ENCODE peak calls at places on chromosome 1, in five cellular contexts. N is H1, X is K562, G is HCT116, P is GM12878. H is an unnamed sample.

GRCh38 chr1:6889875-6890480 is 104.7 kb downstream of the CAMTA1 start:
- DNase-seq in N (no peak), X (peak; percentile 50), G (peak; percentile 44), P (no peak), H (peak; percentile 66)

GRCh38 chr1:172497230-172497629 is 35.7 kb upstream of the SUCO start:
- DNase-seq in N (peak; percentile 46), X (no peak), G (no peak), P (no peak), H (peak; percentile 52)

GRCh38 chr1:226728448-226728847 is 10.6 kb downstream of the ITPKB start:
- DNase-seq in N (no peak), X (no peak), G (no peak), P (no peak), H (no peak)

GRCh38 chr1:6294080-6294867 is 33.4 kb upstream of the GPR153 start:
- DNase-seq in N (no peak), X (no peak), G (no peak), P (no peak), H (no peak)

GRCh38 chr1:42955311-42956063 is 3.2 kb downstream of the SLC2A1 start:
- DNase-seq in N (no peak), X (no peak), G (no peak), P (no peak), H (no peak)

GRCh38 chr1:195663549-195664280 is 944.5 kb downstream of the KCNT2 start:
- DNase-seq in N (no peak), X (no peak), G (peak; percentile 37), P (no peak), H (no peak)

GRCh38 chr1:170067253-170067819 is 7.2 kb downstream of the KIFAP3 start:
- DNase-seq in N (no peak), X (no peak), G (no peak), P (peak; percentile 30), H (no peak)

GRCh38 chr1:46646331-46646730 is 21.8 kb downstream of the ATPAF1 start:
- DNase-seq in N (no peak), X (no peak), G (no peak), P (no peak), H (no peak)

GRCh38 chr1:35575401-35575958 is 2.4 kb downstream of the TFAP2E start:
- DNase-seq in N (no peak), X (no peak), G (no peak), P (no peak), H (peak; percentile 85)

GRCh38 chr1:216005916-216006315 is 417.3 kb downstream of the USH2A start:
- DNase-seq in N (no peak), X (no peak), G (no peak), P (peak; percentile 53), H (no peak)

GRCh38 chr1:61076728-61077675 is 5.4 kb upstream of the NFIA start:
- DNase-seq in N (peak; percentile 87), X (peak; percentile 88), G (peak; percentile 82), P (peak; percentile 24), H (peak; percentile 94)

GRCh38 chr1:205950826-205951549 is 7.7 kb upstream of the SLC26A9 start:
- DNase-seq in N (no peak), X (no peak), G (no peak), P (no peak), H (no peak)

GRCh38 chr1:20494609-20495311 is 8.8 kb upstream of the CAMK2N1 start:
- DNase-seq in N (no peak), X (no peak), G (peak; percentile 90), P (no peak), H (no peak)

GRCh38 chr1:88695781-88696180 is 11.7 kb downstream of the PKN2 start:
- DNase-seq in N (no peak), X (no peak), G (no peak), P (no peak), H (no peak)

GRCh38 chr1:31368611-31369107 is 4.2 kb downstream of the FABP3 start:
- DNase-seq in N (no peak), X (peak; percentile 40), G (no peak), P (no peak), H (no peak)

GRCh38 chr1:24427469-24427862 is 11.9 kb downstream of the NIPAL3 start:
- DNase-seq in N (no peak), X (no peak), G (no peak), P (no peak), H (no peak)

GRCh38 chr1:230105754-230106625 is 39.0 kb downstream of the GALNT2 start:
- DNase-seq in N (no peak), X (no peak), G (peak; percentile 36), P (peak; percentile 59), H (peak; percentile 89)
- H3K27ac ChIP-seq in N (no peak overlapping the region), X (no peak overlapping the region), G (peak overlapping the region; percentile 60), P (peak overlapping the region; percentile 63), H (peak overlapping the region; percentile 82)

GRCh38 chr1:193406901-193407300 is 220.5 kb upstream of the B3GALT2 start:
- DNase-seq in N (no peak), X (peak; percentile 35), G (peak; percentile 19), P (no peak), H (peak; percentile 28)
- TF ChIP-seq SRF in N (no peak), X (no peak), G (no peak), P (no peak), H (no peak)

GRCh38 chr1:153699116-153699515 is 20.6 kb downstream of the NPR1 start:
- DNase-seq in N (no peak), X (no peak), G (no peak), P (no peak), H (no peak)

GRCh38 chr1:153696741-153697140 is 18.3 kb downstream of the NPR1 start:
- DNase-seq in N (no peak), X (no peak), G (no peak), P (no peak), H (no peak)

GRCh38 chr1:153698648-153699004 is 20.1 kb downstream of the NPR1 start:
- DNase-seq in N (no peak), X (no peak), G (no peak), P (no peak), H (no peak)

GRCh38 chr1:153697191-153697872 is 18.8 kb downstream of the NPR1 start:
- DNase-seq in N (peak; percentile 61), X (peak; percentile 93), G (no peak), P (no peak), H (peak; percentile 27)

DNA sequence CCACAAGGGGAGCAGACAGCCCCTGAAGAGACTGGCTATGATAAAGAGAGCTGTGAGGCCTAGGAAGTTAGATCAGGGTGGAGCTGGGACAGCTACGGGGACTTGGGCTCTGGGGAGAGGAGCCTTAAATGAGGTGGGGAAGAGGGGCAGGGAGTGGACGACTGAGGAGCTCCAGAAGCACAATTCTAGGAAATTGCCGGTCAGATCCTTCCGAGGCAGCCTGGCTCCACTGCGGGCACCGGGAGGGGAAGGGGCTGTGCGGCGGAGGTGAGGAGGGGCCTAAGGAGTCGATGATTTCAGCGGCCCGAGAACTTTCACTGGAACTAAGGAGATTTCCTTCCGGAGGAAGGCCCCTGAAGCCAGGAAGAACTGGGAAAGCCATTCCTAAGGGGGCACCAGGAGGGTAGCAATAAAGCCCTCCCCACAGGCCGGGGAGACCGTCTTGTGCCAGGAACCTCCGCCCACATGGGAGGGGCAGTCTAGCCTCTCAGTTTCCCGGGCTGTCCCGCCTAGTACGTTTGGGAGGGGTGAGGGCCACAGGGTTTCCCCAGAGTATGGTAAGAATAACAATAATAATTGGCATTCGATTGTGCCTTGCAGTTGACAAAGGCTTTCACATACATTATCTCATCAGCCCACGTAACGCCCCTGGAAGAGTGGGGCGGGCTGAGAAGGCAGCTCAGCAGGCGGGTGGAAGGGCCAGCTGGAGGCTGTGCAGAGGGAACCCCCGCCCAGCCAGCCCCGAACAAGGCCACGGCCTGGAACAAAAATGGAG is 19.6 kb downstream of the NPR1 start:
- DNase-seq in N (peak; percentile 65), X (peak; percentile 50), G (no peak), P (no peak), H (no peak)
- H3K27ac ChIP-seq in N (peak overlapping the region; percentile 35), X (peak overlapping the region; percentile 87), G (no peak overlapping the region), P (no peak overlapping the region), H (no peak overlapping the region)

DNA sequence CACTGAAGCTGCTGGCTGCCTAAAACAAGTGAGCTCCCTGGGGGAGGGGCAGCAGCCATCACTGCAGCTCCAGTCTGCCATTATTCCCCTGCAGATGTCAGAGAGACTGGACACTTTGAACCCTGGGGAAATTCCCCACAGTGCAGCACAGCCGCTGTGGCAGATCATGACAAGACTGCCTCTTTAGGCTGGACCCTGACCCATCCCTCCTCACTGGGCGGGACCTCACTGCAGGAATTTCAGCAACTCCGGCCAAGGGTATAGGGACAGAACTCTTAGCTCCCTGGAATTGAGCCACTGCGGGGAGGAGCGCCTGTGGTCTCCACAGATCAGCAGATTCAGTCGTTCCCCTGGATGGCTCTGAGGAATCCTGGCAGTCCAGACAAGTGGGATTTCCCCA is 964.6 kb downstream of the BRINP3 start:
- DNase-seq in N (no peak), X (no peak), G (no peak), P (no peak), H (peak; percentile 50)
- TF ChIP-seq SRF in N (no peak), X (no peak), G (no peak), P (no peak), H (no peak)

H was measured in HepG2.